ENCODE peak calls at places on chromosome 10, in four cellular contexts. I is nucleus accumbens, K is pancreas, W is NCI-H1048. S is an unnamed sample.

GRCh38 chr10:70498970-70499828 is 20.6 kb downstream of the PALD1 start:
- DNase-seq in K (no peak), I (no peak), W (no peak), S (no peak)

GRCh38 chr10:112810651-112811215 is 139.3 kb upstream of the TCF7L2 start:
- DNase-seq in I (no peak), W (no peak), K (no peak), S (no peak)

GRCh38 chr10:109977382-109977806 is 30.4 kb upstream of the ADD3 start:
- DNase-seq in K (no peak), W (no peak), I (no peak), S (no peak)

GRCh38 chr10:70435241-70436085 is 6.0 kb downstream of the NODAL start:
- DNase-seq in I (no peak), W (no peak), K (no peak), S (no peak)

GRCh38 chr10:22341190-22341935 is 3.9 kb upstream of the SPAG6 start:
- DNase-seq in I (no peak), K (no peak), W (no peak), S (no peak)

GRCh38 chr10:80136134-80136571 is 3.6 kb downstream of the PLAC9 start:
- DNase-seq in I (no peak), W (no peak), K (no peak), S (peak; percentile 56)

GRCh38 chr10:96695366-96695765 is 24.9 kb downstream of the PIK3AP1 start:
- DNase-seq in I (no peak), K (no peak), W (no peak), S (no peak)

GRCh38 chr10:114084225-114084624 is 40.6 kb downstream of the ADRB1 start:
- DNase-seq in I (no peak), W (no peak), K (no peak), S (no peak)

GRCh38 chr10:126160971-126161630 is 227.2 kb downstream of the ADAM12 start:
- DNase-seq in I (no peak), W (no peak), K (no peak), S (no peak)

GRCh38 chr10:75788394-75789205 is 357.2 kb downstream of the LRMDA start:
- DNase-seq in W (no peak), K (peak; percentile 41), I (no peak), S (no peak)

GRCh38 chr10:71713135-71714040 is 6.2 kb downstream of the C10orf105 start:
- DNase-seq in I (peak; percentile 96), W (no peak), K (peak; percentile 41), S (peak; percentile 70)

GRCh38 chr10:32144817-32145688 is 88.8 kb upstream of the KIF5B start:
- DNase-seq in I (no peak), W (no peak), K (peak; percentile 70), S (peak; percentile 37)

GRCh38 chr10:119489572-119490326 is 52.8 kb downstream of the RGS10 start:
- DNase-seq in K (no peak), W (no peak), I (no peak), S (peak; percentile 37)

GRCh38 chr10:84348431-84348830 is 20.0 kb downstream of the CCSER2 start:
- DNase-seq in K (no peak), I (no peak), W (no peak), S (no peak)